ENCODE peak calls at places on chromosomes 11 and 22, in four cellular contexts. Y is psoas muscle, S is tibial artery, Q is breast epithelium. C is an unnamed sample.

GRCh38 chr11:129375731-129376657 is at the start of gene BARX2:
- DNase-seq in Y (no peak), S (no peak), Q (peak), C (no peak)

GRCh38 chr11:129643031-129643721 is 172.5 kb upstream of the TMEM45B start:
- DNase-seq in Q (peak), S (no peak), Y (no peak), C (no peak)

GRCh38 chr11:73315288-73316020 is 7.4 kb downstream of the ARHGEF17 start:
- DNase-seq in Q (no peak), Y (no peak), S (no peak), C (no peak)

GRCh38 chr22:22404598-22405284 is 103.8 kb downstream of the ZNF280B start:
- DNase-seq in Y (no peak), S (no peak), Q (no peak), C (no peak)

GRCh38 chr11:118735203-118735602 is 55.8 kb upstream of the TREH start:
- DNase-seq in Y (no peak), Q (no peak), S (no peak), C (no peak)

GRCh38 chr22:50581950-50582561 is 593 bp downstream of the CHKB start:
- DNase-seq in Q (no peak), Y (no peak), S (no peak), C (no peak)

GRCh38 chr11:46951864-46952263 is 15.3 kb downstream of the CSTPP1 start:
- DNase-seq in Q (no peak), S (no peak), Y (no peak), C (no peak)

GRCh38 chr11:107695446-107695845 is 16.4 kb downstream of the SLN start:
- DNase-seq in Y (no peak), S (no peak), Q (no peak), C (no peak)

GRCh38 chr11:74182635-74183034 is 11.5 kb downstream of the PPME1 start:
- DNase-seq in Q (no peak), S (no peak), Y (no peak), C (no peak)

GRCh38 chr11:69746780-69747742 is 28.1 kb downstream of the FGF4 start:
- DNase-seq in Q (no peak), S (no peak), Y (no peak), C (no peak)

GRCh38 chr11:125166903-125167291 is 2.3 kb downstream of the PKNOX2 start:
- DNase-seq in S (no peak), Y (no peak), Q (no peak), C (no peak)

GRCh38 chr11:69055212-69055586 is 6.5 kb downstream of the TPCN2 start:
- DNase-seq in Q (no peak), Y (no peak), S (no peak), C (no peak)

GRCh38 chr22:47626428-47627390 is 864.3 kb downstream of the TBC1D22A start:
- DNase-seq in Q (no peak), S (no peak), Y (no peak), C (no peak)

GRCh38 chr11:101955278-101955677 is 39.0 kb upstream of the ANGPTL5 start:
- DNase-seq in Y (no peak), S (no peak), Q (no peak), C (no peak)

GRCh38 chr22:24965822-24966626 is 13.5 kb downstream of the KIAA1671 start:
- DNase-seq in S (no peak), Y (peak), Q (peak), C (peak)

GRCh38 chr22:24594569-24595120 is 1.8 kb upstream of the LRRC75B start:
- DNase-seq in Q (peak), Y (no peak), S (no peak), C (no peak)

GRCh38 chr11:68330700-68331337 is 18.4 kb downstream of the LRP5 start:
- DNase-seq in Q (no peak), Y (no peak), S (no peak), C (no peak)

GRCh38 chr11:110776091-110776490 is 63.9 kb upstream of the ARHGAP20 start:
- DNase-seq in Y (no peak), S (no peak), Q (no peak), C (no peak)

GRCh38 chr11:81359476-81359875 is 1374.2 kb downstream of the FAM181B start:
- DNase-seq in Q (no peak), S (no peak), Y (no peak), C (no peak)

GRCh38 chr11:13082588-13082987 is 73.5 kb downstream of the RASSF10 start:
- DNase-seq in Q (no peak), Y (no peak), S (no peak), C (no peak)

GRCh38 chr22:27668828-27669797 is 132.4 kb downstream of the MN1 start:
- DNase-seq in S (peak), Q (no peak), Y (peak), C (peak)

GRCh38 chr11:128891912-128892398 is 799 bp downstream of the KCNJ5 start:
- DNase-seq in S (no peak), Y (no peak), Q (no peak), C (no peak)

GRCh38 chr11:29293825-29294224 is 723.0 kb downstream of the KCNA4 start:
- DNase-seq in S (no peak), Q (no peak), Y (no peak), C (no peak)

GRCh38 chr11:5564259-5565019 is 16.1 kb upstream of the OR52H1 start:
- DNase-seq in Y (no peak), S (no peak), Q (no peak), C (no peak)

GRCh38 chr11:95923730-95924413 is at the start of gene MTMR2:
- DNase-seq in Q (peak), S (peak), Y (peak), C (peak)

GRCh38 chr11:13941790-13942189 is 20.7 kb upstream of the SPON1 start:
- DNase-seq in Q (no peak), S (no peak), Y (no peak), C (no peak)

GRCh38 chr11:61575886-61576516 is 4.9 kb downstream of the SYT7 start:
- DNase-seq in S (no peak), Y (no peak), Q (no peak), C (no peak)

GRCh38 chr22:19626666-19627065 is 87.6 kb upstream of the SEPTIN5 start:
- DNase-seq in S (no peak), Y (no peak), Q (no peak), C (no peak)

GRCh38 chr11:911031-911889 is 650 bp upstream of the CHID1 start:
- DNase-seq in S (peak), Y (peak), Q (no peak), C (no peak)

GRCh38 chr11:86637976-86638375 is 34.4 kb downstream of the ME3 start:
- DNase-seq in Y (no peak), Q (no peak), S (no peak), C (no peak)

DNA sequence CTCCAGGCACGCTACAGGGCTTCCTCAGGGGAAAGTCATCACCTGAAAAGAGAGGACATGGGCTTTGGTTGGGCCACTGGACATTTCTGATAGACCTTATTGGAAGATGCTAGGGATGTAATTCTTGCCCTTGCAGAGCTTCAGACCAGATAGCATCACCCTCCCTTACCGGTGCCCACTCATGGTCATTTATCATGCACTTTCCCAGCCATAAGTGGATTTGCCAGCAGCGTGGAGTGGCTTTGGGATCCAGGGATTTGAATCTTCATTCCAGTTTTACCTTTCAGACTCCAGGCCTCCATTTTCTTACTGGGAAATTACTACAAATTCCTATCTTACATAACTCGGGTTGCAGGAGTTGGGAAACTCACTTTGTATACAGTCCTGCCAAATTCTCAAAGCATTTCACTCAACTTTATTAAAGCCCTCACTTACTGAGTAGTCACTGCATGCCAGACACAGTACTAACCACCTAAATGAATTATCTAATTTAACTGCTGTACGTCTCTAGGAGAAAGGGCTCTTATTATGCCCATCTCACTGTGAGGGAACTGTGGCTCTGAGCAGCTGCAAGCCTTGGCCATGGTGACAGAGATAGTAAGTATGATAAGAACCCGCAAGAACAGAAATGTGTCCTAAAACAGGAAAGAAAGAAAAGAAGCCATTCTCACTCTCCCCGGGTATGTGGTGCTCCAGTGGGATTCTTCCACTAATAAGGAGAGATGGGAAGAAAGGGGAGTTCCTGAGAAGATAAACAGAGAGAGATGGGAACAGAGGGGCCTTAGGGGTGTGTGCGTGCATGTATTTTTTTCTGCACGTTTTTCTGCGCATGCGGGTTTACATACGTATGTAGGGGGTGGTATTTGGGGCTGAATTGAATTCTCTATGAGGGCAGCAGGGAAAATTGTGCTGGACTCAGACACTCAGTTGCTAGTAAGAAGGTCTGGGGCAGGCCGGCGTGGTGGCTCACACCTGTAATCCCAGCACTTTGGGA is 9.7 kb downstream of the CHRM1 start:
- DNase-seq in S (no peak), Q (no peak), Y (no peak), C (no peak)
- TF ChIP-seq CTCF in S (no peak), Q (no peak), Y (no peak), C (no peak)

DNA sequence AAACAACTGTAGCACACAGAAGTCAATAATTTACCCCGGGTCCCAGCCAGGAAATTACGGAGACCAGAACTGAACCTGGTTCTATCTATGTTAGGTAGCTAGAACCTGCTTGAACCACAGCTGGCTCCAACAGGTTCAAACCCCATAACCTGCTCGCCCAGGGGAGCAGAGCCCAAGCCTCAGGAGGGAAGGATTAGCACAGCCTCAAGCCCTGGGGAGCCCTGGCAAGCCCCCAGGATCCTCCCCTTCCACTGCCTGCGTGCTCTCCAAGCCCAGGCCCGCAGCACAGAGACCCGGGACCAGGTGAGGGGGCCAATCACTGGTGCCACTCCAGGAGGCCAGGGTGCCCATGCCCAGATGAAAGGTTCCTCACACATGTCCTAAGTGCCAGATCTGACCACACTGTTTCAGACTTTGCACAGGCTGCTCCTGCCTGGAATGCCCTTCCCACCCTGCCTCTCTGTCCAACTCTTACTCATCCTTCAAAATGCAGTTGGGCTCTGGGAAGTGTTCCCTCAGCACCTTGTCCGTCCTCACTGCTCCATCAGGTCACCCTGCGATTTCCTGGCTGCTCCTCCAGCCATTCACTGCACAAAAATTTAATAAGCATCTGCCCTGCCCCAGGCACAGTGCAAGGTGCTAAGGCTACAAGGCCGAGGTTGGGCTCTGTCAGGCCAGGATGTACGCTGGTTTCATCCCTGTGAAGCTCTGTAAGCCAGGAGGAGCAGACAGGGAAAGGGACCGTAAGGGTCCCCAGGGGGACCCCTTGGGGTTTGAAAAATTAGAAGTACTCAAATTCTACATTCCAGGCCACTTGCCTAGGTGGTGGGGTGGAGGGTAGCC is 32.2 kb downstream of the ARRB1 start:
- DNase-seq in Q (no peak), S (no peak), Y (no peak), C (no peak)
- H3K27ac ChIP-seq in Q (peak), S (no peak), Y (no peak), C (no peak)

GRCh38 chr22:40187389-40187788 is 9.7 kb downstream of the TNRC6B start:
- DNase-seq in Y (no peak), S (no peak), Q (no peak), C (no peak)
- TF ChIP-seq CTCF in Y (no peak), S (no peak), Q (no peak), C (no peak)

GRCh38 chr11:33443684-33444083 is 186.5 kb downstream of the HIPK3 start:
- DNase-seq in Y (no peak), S (no peak), Q (no peak), C (no peak)

GRCh38 chr11:33434294-33434693 is 177.1 kb downstream of the HIPK3 start:
- DNase-seq in Q (no peak), S (no peak), Y (no peak), C (no peak)

GRCh38 chr11:33437529-33437928 is 180.3 kb downstream of the HIPK3 start:
- DNase-seq in S (no peak), Q (no peak), Y (no peak), C (no peak)

GRCh38 chr11:33435201-33435600 is 178.0 kb downstream of the HIPK3 start:
- DNase-seq in Q (no peak), Y (no peak), S (no peak), C (no peak)

GRCh38 chr11:33438311-33438710 is 181.1 kb downstream of the HIPK3 start:
- DNase-seq in Q (no peak), S (no peak), Y (no peak), C (no peak)
- H3K27ac ChIP-seq in Q (no peak), S (no peak), Y (no peak), C (no peak)

DNA sequence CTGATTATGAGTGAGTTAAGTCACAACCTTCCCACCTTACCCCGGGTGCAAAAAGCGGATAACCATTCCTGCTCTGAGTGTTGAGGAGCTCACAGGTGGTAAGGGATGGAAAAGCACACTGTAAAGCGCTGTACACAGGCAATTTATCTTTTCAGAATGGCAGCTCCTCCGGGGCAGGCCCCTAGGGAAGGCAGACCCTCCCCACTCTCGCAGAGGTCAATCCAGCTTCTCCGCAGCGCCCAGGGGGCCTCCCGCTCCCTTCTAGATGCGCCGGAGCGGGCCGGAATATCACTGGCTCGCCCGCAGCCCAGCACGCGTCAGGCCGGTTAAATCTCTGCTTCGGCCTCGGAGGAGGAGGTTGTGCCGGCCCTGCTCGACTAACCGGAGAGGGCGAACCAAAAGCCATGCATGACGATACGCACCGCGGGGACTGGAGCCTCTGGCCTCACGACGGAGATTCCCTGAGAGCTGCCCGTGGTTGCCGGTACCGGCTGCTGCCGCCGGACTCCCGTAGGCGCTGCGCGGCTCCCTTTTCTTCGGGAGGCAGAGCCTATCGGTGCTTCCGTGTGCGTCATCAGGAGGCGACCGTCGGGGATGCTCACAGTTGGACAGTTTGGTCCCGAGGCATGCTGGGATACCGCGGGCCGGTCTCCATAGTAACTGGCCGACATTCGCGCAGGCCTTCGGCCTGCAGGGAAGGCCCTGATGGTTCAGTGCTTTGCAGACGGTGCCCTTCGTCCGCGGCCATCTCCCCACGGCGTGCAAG is at the start of gene BRMS1:
- DNase-seq in Q (peak), S (peak), Y (peak), C (peak)
- TF ChIP-seq CTCF in Q (peak), S (peak), Y (peak), C (peak)

GRCh38 chr22:32353292-32353691 is 4.4 kb upstream of the RFPL3 start:
- DNase-seq in S (no peak), Y (no peak), Q (no peak), C (no peak)
- H3K27ac ChIP-seq in S (no peak), Y (no peak), Q (no peak), C (no peak)

C was measured in gastrocnemius medialis.